ENCODE peak calls at places on chromosomes 6 and 20, in seven cellular contexts. One of them, this sample, is unnamed.

GRCh38 chr6:79028641-79029314 is 49.3 kb downstream of the PHIP start:
- DNase-seq in naive thymus-derived CD8-positive, alpha-beta T cell: no peak
- DNase-seq in H54: no peak
- DNase-seq in Karpas-422: no peak
- DNase-seq in immature natural killer cell: no peak
- DNase-seq in NCI-H1694 treated with DMSO at 0.1 percent for 48 hours: no peak
- DNase-seq in NCI-H2029: no peak
- DNase-seq in this sample: no peak

GRCh38 chr6:163417595-163417994 is 3.1 kb downstream of the QKI start:
- DNase-seq in NCI-H2029: no peak
- DNase-seq in NCI-H1694 treated with DMSO at 0.1 percent for 48 hours: no peak
- DNase-seq in immature natural killer cell: no peak
- DNase-seq in H54: no peak
- DNase-seq in naive thymus-derived CD8-positive, alpha-beta T cell: no peak
- DNase-seq in Karpas-422: no peak
- DNase-seq in this sample: no peak

GRCh38 chr6:6217838-6218237 is 102.6 kb downstream of the F13A1 start:
- DNase-seq in immature natural killer cell: no peak
- DNase-seq in naive thymus-derived CD8-positive, alpha-beta T cell: no peak
- DNase-seq in NCI-H1694 treated with DMSO at 0.1 percent for 48 hours: no peak
- DNase-seq in Karpas-422: no peak
- DNase-seq in NCI-H2029: no peak
- DNase-seq in H54: no peak
- DNase-seq in this sample: no peak

GRCh38 chr6:10395946-10396577 is 18.8 kb downstream of the TFAP2A start:
- DNase-seq in NCI-H2029: no peak
- DNase-seq in Karpas-422: no peak
- DNase-seq in NCI-H1694 treated with DMSO at 0.1 percent for 48 hours: no peak
- DNase-seq in immature natural killer cell: no peak
- DNase-seq in naive thymus-derived CD8-positive, alpha-beta T cell: no peak
- DNase-seq in H54: no peak
- DNase-seq in this sample: no peak

GRCh38 chr20:31652917-31653385 is 15.2 kb downstream of the COX4I2 start:
- DNase-seq in NCI-H1694 treated with DMSO at 0.1 percent for 48 hours: peak; percentile 98
- DNase-seq in naive thymus-derived CD8-positive, alpha-beta T cell: no peak
- DNase-seq in NCI-H2029: no peak
- DNase-seq in Karpas-422: no peak
- DNase-seq in immature natural killer cell: no peak
- DNase-seq in H54: no peak
- DNase-seq in this sample: no peak

GRCh38 chr6:163543311-163543710 is 128.8 kb downstream of the QKI start:
- DNase-seq in naive thymus-derived CD8-positive, alpha-beta T cell: no peak
- DNase-seq in Karpas-422: no peak
- DNase-seq in NCI-H2029: no peak
- DNase-seq in immature natural killer cell: no peak
- DNase-seq in NCI-H1694 treated with DMSO at 0.1 percent for 48 hours: no peak
- DNase-seq in H54: no peak
- DNase-seq in this sample: no peak

GRCh38 chr6:166167258-166167731 is 356 bp downstream of the TBXT start:
- DNase-seq in naive thymus-derived CD8-positive, alpha-beta T cell: no peak
- DNase-seq in H54: no peak
- DNase-seq in NCI-H2029: no peak
- DNase-seq in NCI-H1694 treated with DMSO at 0.1 percent for 48 hours: no peak
- DNase-seq in Karpas-422: no peak
- DNase-seq in immature natural killer cell: no peak
- DNase-seq in this sample: no peak

GRCh38 chr20:63015665-63016361 is 9.0 kb upstream of the BHLHE23 start:
- DNase-seq in H54: no peak
- DNase-seq in NCI-H1694 treated with DMSO at 0.1 percent for 48 hours: no peak
- DNase-seq in Karpas-422: no peak
- DNase-seq in immature natural killer cell: no peak
- DNase-seq in naive thymus-derived CD8-positive, alpha-beta T cell: no peak
- DNase-seq in NCI-H2029: no peak
- DNase-seq in this sample: no peak

GRCh38 chr20:34512266-34512954 is 3.8 kb upstream of the DYNLRB1 start:
- DNase-seq in naive thymus-derived CD8-positive, alpha-beta T cell: no peak
- DNase-seq in NCI-H2029: no peak
- DNase-seq in H54: no peak
- DNase-seq in NCI-H1694 treated with DMSO at 0.1 percent for 48 hours: no peak
- DNase-seq in immature natural killer cell: no peak
- DNase-seq in Karpas-422: no peak
- DNase-seq in this sample: no peak

GRCh38 chr6:87590417-87590880 is 514 bp downstream of the ORC3 start:
- DNase-seq in Karpas-422: no peak
- DNase-seq in immature natural killer cell: no peak
- DNase-seq in H54: no peak
- DNase-seq in NCI-H2029: no peak
- DNase-seq in naive thymus-derived CD8-positive, alpha-beta T cell: no peak
- DNase-seq in NCI-H1694 treated with DMSO at 0.1 percent for 48 hours: no peak
- DNase-seq in this sample: no peak

GRCh38 chr6:32491703-32492102 is 38.4 kb downstream of the HLA-DRB5 start:
- DNase-seq in Karpas-422: no peak
- DNase-seq in H54: no peak
- DNase-seq in NCI-H2029: no peak
- DNase-seq in immature natural killer cell: no peak
- DNase-seq in naive thymus-derived CD8-positive, alpha-beta T cell: no peak
- DNase-seq in NCI-H1694 treated with DMSO at 0.1 percent for 48 hours: no peak
- DNase-seq in this sample: no peak

GRCh38 chr6:139271056-139271455 is 20.7 kb downstream of the TXLNB start:
- DNase-seq in Karpas-422: peak; percentile 93
- DNase-seq in immature natural killer cell: no peak
- DNase-seq in NCI-H1694 treated with DMSO at 0.1 percent for 48 hours: no peak
- DNase-seq in naive thymus-derived CD8-positive, alpha-beta T cell: no peak
- DNase-seq in NCI-H2029: no peak
- DNase-seq in H54: peak; percentile 5
- DNase-seq in this sample: no peak

GRCh38 chr20:32522775-32523612 is 62.1 kb downstream of the NOL4L start:
- DNase-seq in Karpas-422: no peak
- DNase-seq in immature natural killer cell: no peak
- DNase-seq in NCI-H1694 treated with DMSO at 0.1 percent for 48 hours: no peak
- DNase-seq in naive thymus-derived CD8-positive, alpha-beta T cell: no peak
- DNase-seq in H54: peak; percentile 77
- DNase-seq in NCI-H2029: no peak
- DNase-seq in this sample: no peak

GRCh38 chr6:167676000-167676665 is 150.6 kb upstream of the AFDN start:
- DNase-seq in NCI-H1694 treated with DMSO at 0.1 percent for 48 hours: no peak
- DNase-seq in H54: no peak
- DNase-seq in Karpas-422: no peak
- DNase-seq in immature natural killer cell: no peak
- DNase-seq in naive thymus-derived CD8-positive, alpha-beta T cell: no peak
- DNase-seq in NCI-H2029: no peak
- DNase-seq in this sample: no peak

GRCh38 chr20:722822-723644 is 45.3 kb downstream of the SLC52A3 start:
- DNase-seq in H54: no peak
- DNase-seq in NCI-H2029: no peak
- DNase-seq in immature natural killer cell: no peak
- DNase-seq in Karpas-422: no peak
- DNase-seq in naive thymus-derived CD8-positive, alpha-beta T cell: no peak
- DNase-seq in NCI-H1694 treated with DMSO at 0.1 percent for 48 hours: no peak
- DNase-seq in this sample: no peak

GRCh38 chr6:162019311-162019710 is 708.3 kb downstream of the PRKN start:
- DNase-seq in H54: no peak
- DNase-seq in immature natural killer cell: no peak
- DNase-seq in NCI-H2029: no peak
- DNase-seq in Karpas-422: no peak
- DNase-seq in NCI-H1694 treated with DMSO at 0.1 percent for 48 hours: no peak
- DNase-seq in naive thymus-derived CD8-positive, alpha-beta T cell: no peak
- DNase-seq in this sample: no peak

GRCh38 chr6:18654821-18655220 is 267.7 kb downstream of the RNF144B start:
- DNase-seq in naive thymus-derived CD8-positive, alpha-beta T cell: no peak
- DNase-seq in immature natural killer cell: no peak
- DNase-seq in NCI-H1694 treated with DMSO at 0.1 percent for 48 hours: no peak
- DNase-seq in NCI-H2029: no peak
- DNase-seq in Karpas-422: no peak
- DNase-seq in H54: no peak
- DNase-seq in this sample: no peak

This sample was measured in activated T-helper 1 cell treated with anti-CD3 and anti-CD28 coated beads, Interleukin-12 subunit alpha, Interleukin-12 subunit beta, Interleukin-2, Interleukin-4 antibody, amounts not matched to agents 30 ng/mL and 10 ng/mL and 1 ng/mL, durations not matched to agents 14 hours and 24 hours and 36 hours.